ENCODE peak calls at places on chromosomes 3 and 15, in eight cellular contexts. One of them, this sample, is unnamed.

GRCh38 chr15:64883997-64884511 is 27.6 kb upstream of the ANKDD1A start:
- DNase-seq in T1000: peak; percentile 83
- DNase-seq in SW480: peak; percentile 58
- DNase-seq in stimulated activated CD8-positive, alpha-beta memory T cell treated with anti-CD3 and anti-CD28 coated beads, Interleukin-12 subunit alpha, Interleukin-12 subunit beta, amount 100 ng/mL, for 1 hour: peak; percentile 58
- DNase-seq in activated T-cell treated with anti-CD3 and anti-CD28 coated beads, Interleukin-2, amount 50 U/mL, for 1 hour: peak; percentile 73
- DNase-seq in effector CD4-positive, alpha-beta T cell: peak; percentile 60
- DNase-seq in pancreas: no peak
- DNase-seq in HCEC 1CT: peak; percentile 94
- DNase-seq in this sample: peak; percentile 82

GRCh38 chr3:175518459-175518858 is 659.3 kb downstream of the NAALADL2 start:
- DNase-seq in effector CD4-positive, alpha-beta T cell: no peak
- DNase-seq in T1000: no peak
- DNase-seq in activated T-cell treated with anti-CD3 and anti-CD28 coated beads, Interleukin-2, amount 50 U/mL, for 1 hour: no peak
- DNase-seq in pancreas: no peak
- DNase-seq in SW480: no peak
- DNase-seq in stimulated activated CD8-positive, alpha-beta memory T cell treated with anti-CD3 and anti-CD28 coated beads, Interleukin-12 subunit alpha, Interleukin-12 subunit beta, amount 100 ng/mL, for 1 hour: no peak
- DNase-seq in HCEC 1CT: no peak
- DNase-seq in this sample: no peak

GRCh38 chr15:42548258-42549051 is at the start of the genes HAUS2 and LRRC57:
- DNase-seq in effector CD4-positive, alpha-beta T cell: peak; percentile 87
- DNase-seq in stimulated activated CD8-positive, alpha-beta memory T cell treated with anti-CD3 and anti-CD28 coated beads, Interleukin-12 subunit alpha, Interleukin-12 subunit beta, amount 100 ng/mL, for 1 hour: peak; percentile 78
- DNase-seq in pancreas: peak; percentile 88
- DNase-seq in HCEC 1CT: peak; percentile 79
- DNase-seq in activated T-cell treated with anti-CD3 and anti-CD28 coated beads, Interleukin-2, amount 50 U/mL, for 1 hour: peak; percentile 92
- DNase-seq in SW480: peak; percentile 70
- DNase-seq in T1000: peak; percentile 68
- DNase-seq in this sample: peak; percentile 82

GRCh38 chr15:69974321-69974720 is 123.4 kb downstream of the TLE3 start:
- DNase-seq in activated T-cell treated with anti-CD3 and anti-CD28 coated beads, Interleukin-2, amount 50 U/mL, for 1 hour: no peak
- DNase-seq in stimulated activated CD8-positive, alpha-beta memory T cell treated with anti-CD3 and anti-CD28 coated beads, Interleukin-12 subunit alpha, Interleukin-12 subunit beta, amount 100 ng/mL, for 1 hour: no peak
- DNase-seq in HCEC 1CT: no peak
- DNase-seq in pancreas: no peak
- DNase-seq in effector CD4-positive, alpha-beta T cell: no peak
- DNase-seq in T1000: no peak
- DNase-seq in SW480: no peak
- DNase-seq in this sample: peak; percentile 43

GRCh38 chr3:121529308-121529707 is 16.5 kb downstream of the POLQ start:
- DNase-seq in activated T-cell treated with anti-CD3 and anti-CD28 coated beads, Interleukin-2, amount 50 U/mL, for 1 hour: no peak
- DNase-seq in effector CD4-positive, alpha-beta T cell: no peak
- DNase-seq in T1000: no peak
- DNase-seq in stimulated activated CD8-positive, alpha-beta memory T cell treated with anti-CD3 and anti-CD28 coated beads, Interleukin-12 subunit alpha, Interleukin-12 subunit beta, amount 100 ng/mL, for 1 hour: no peak
- DNase-seq in SW480: no peak
- DNase-seq in pancreas: no peak
- DNase-seq in HCEC 1CT: peak; percentile 29
- DNase-seq in this sample: peak; percentile 10

GRCh38 chr15:26702381-26702780 is 70.5 kb downstream of the GABRB3 start:
- DNase-seq in SW480: no peak
- DNase-seq in effector CD4-positive, alpha-beta T cell: no peak
- DNase-seq in stimulated activated CD8-positive, alpha-beta memory T cell treated with anti-CD3 and anti-CD28 coated beads, Interleukin-12 subunit alpha, Interleukin-12 subunit beta, amount 100 ng/mL, for 1 hour: no peak
- DNase-seq in pancreas: no peak
- DNase-seq in HCEC 1CT: no peak
- DNase-seq in T1000: no peak
- DNase-seq in activated T-cell treated with anti-CD3 and anti-CD28 coated beads, Interleukin-2, amount 50 U/mL, for 1 hour: no peak
- DNase-seq in this sample: no peak

GRCh38 chr3:160486459-160486869 is 36.9 kb upstream of the TRIM59 start:
- DNase-seq in HCEC 1CT: peak; percentile 61
- DNase-seq in SW480: peak; percentile 36
- DNase-seq in stimulated activated CD8-positive, alpha-beta memory T cell treated with anti-CD3 and anti-CD28 coated beads, Interleukin-12 subunit alpha, Interleukin-12 subunit beta, amount 100 ng/mL, for 1 hour: no peak
- DNase-seq in effector CD4-positive, alpha-beta T cell: peak; percentile 5
- DNase-seq in T1000: no peak
- DNase-seq in activated T-cell treated with anti-CD3 and anti-CD28 coated beads, Interleukin-2, amount 50 U/mL, for 1 hour: no peak
- DNase-seq in pancreas: no peak
- DNase-seq in this sample: peak; percentile 68

GRCh38 chr15:63133786-63134185 is 12.1 kb downstream of the LACTB start:
- DNase-seq in stimulated activated CD8-positive, alpha-beta memory T cell treated with anti-CD3 and anti-CD28 coated beads, Interleukin-12 subunit alpha, Interleukin-12 subunit beta, amount 100 ng/mL, for 1 hour: no peak
- DNase-seq in effector CD4-positive, alpha-beta T cell: no peak
- DNase-seq in HCEC 1CT: peak; percentile 71
- DNase-seq in activated T-cell treated with anti-CD3 and anti-CD28 coated beads, Interleukin-2, amount 50 U/mL, for 1 hour: no peak
- DNase-seq in SW480: no peak
- DNase-seq in pancreas: no peak
- DNase-seq in T1000: no peak
- DNase-seq in this sample: no peak

GRCh38 chr3:71142440-71143161 is 440.9 kb downstream of the FOXP1 start:
- DNase-seq in activated T-cell treated with anti-CD3 and anti-CD28 coated beads, Interleukin-2, amount 50 U/mL, for 1 hour: no peak
- DNase-seq in SW480: no peak
- DNase-seq in HCEC 1CT: no peak
- DNase-seq in stimulated activated CD8-positive, alpha-beta memory T cell treated with anti-CD3 and anti-CD28 coated beads, Interleukin-12 subunit alpha, Interleukin-12 subunit beta, amount 100 ng/mL, for 1 hour: no peak
- DNase-seq in T1000: no peak
- DNase-seq in pancreas: no peak
- DNase-seq in effector CD4-positive, alpha-beta T cell: no peak
- DNase-seq in this sample: no peak

GRCh38 chr15:39242345-39242744 is 338.5 kb upstream of the THBS1 start:
- DNase-seq in effector CD4-positive, alpha-beta T cell: no peak
- DNase-seq in HCEC 1CT: peak; percentile 9
- DNase-seq in stimulated activated CD8-positive, alpha-beta memory T cell treated with anti-CD3 and anti-CD28 coated beads, Interleukin-12 subunit alpha, Interleukin-12 subunit beta, amount 100 ng/mL, for 1 hour: no peak
- DNase-seq in pancreas: no peak
- DNase-seq in SW480: peak; percentile 4
- DNase-seq in activated T-cell treated with anti-CD3 and anti-CD28 coated beads, Interleukin-2, amount 50 U/mL, for 1 hour: no peak
- DNase-seq in T1000: no peak
- DNase-seq in this sample: no peak

GRCh38 chr3:53661480-53661879 is 167.1 kb downstream of the CACNA1D start:
- DNase-seq in pancreas: no peak
- DNase-seq in SW480: no peak
- DNase-seq in stimulated activated CD8-positive, alpha-beta memory T cell treated with anti-CD3 and anti-CD28 coated beads, Interleukin-12 subunit alpha, Interleukin-12 subunit beta, amount 100 ng/mL, for 1 hour: no peak
- DNase-seq in activated T-cell treated with anti-CD3 and anti-CD28 coated beads, Interleukin-2, amount 50 U/mL, for 1 hour: no peak
- DNase-seq in T1000: no peak
- DNase-seq in effector CD4-positive, alpha-beta T cell: no peak
- DNase-seq in HCEC 1CT: no peak
- DNase-seq in this sample: no peak

GRCh38 chr15:33086500-33087141 is 107.9 kb downstream of the FMN1 start:
- DNase-seq in SW480: peak; percentile 44
- DNase-seq in pancreas: no peak
- DNase-seq in T1000: no peak
- DNase-seq in effector CD4-positive, alpha-beta T cell: no peak
- DNase-seq in activated T-cell treated with anti-CD3 and anti-CD28 coated beads, Interleukin-2, amount 50 U/mL, for 1 hour: no peak
- DNase-seq in stimulated activated CD8-positive, alpha-beta memory T cell treated with anti-CD3 and anti-CD28 coated beads, Interleukin-12 subunit alpha, Interleukin-12 subunit beta, amount 100 ng/mL, for 1 hour: no peak
- DNase-seq in HCEC 1CT: peak; percentile 84
- DNase-seq in this sample: peak; percentile 11

GRCh38 chr3:194967126-194968117 is 281.7 kb downstream of the FAM43A start:
- DNase-seq in SW480: no peak
- DNase-seq in activated T-cell treated with anti-CD3 and anti-CD28 coated beads, Interleukin-2, amount 50 U/mL, for 1 hour: no peak
- DNase-seq in HCEC 1CT: no peak
- DNase-seq in effector CD4-positive, alpha-beta T cell: no peak
- DNase-seq in stimulated activated CD8-positive, alpha-beta memory T cell treated with anti-CD3 and anti-CD28 coated beads, Interleukin-12 subunit alpha, Interleukin-12 subunit beta, amount 100 ng/mL, for 1 hour: no peak
- DNase-seq in pancreas: no peak
- DNase-seq in T1000: no peak
- DNase-seq in this sample: peak; percentile 11

GRCh38 chr3:100299031-100299430 is 35.5 kb upstream of the NIT2 start:
- DNase-seq in HCEC 1CT: no peak
- DNase-seq in stimulated activated CD8-positive, alpha-beta memory T cell treated with anti-CD3 and anti-CD28 coated beads, Interleukin-12 subunit alpha, Interleukin-12 subunit beta, amount 100 ng/mL, for 1 hour: no peak
- DNase-seq in effector CD4-positive, alpha-beta T cell: no peak
- DNase-seq in activated T-cell treated with anti-CD3 and anti-CD28 coated beads, Interleukin-2, amount 50 U/mL, for 1 hour: no peak
- DNase-seq in pancreas: no peak
- DNase-seq in T1000: no peak
- DNase-seq in SW480: no peak
- DNase-seq in this sample: no peak

GRCh38 chr3:58034738-58035511 is 26.7 kb downstream of the FLNB start:
- DNase-seq in effector CD4-positive, alpha-beta T cell: peak; percentile 33
- DNase-seq in activated T-cell treated with anti-CD3 and anti-CD28 coated beads, Interleukin-2, amount 50 U/mL, for 1 hour: peak; percentile 24
- DNase-seq in SW480: peak; percentile 66
- DNase-seq in T1000: no peak
- DNase-seq in HCEC 1CT: no peak
- DNase-seq in pancreas: no peak
- DNase-seq in stimulated activated CD8-positive, alpha-beta memory T cell treated with anti-CD3 and anti-CD28 coated beads, Interleukin-12 subunit alpha, Interleukin-12 subunit beta, amount 100 ng/mL, for 1 hour: peak; percentile 6
- DNase-seq in this sample: no peak

GRCh38 chr3:164418426-164418825 is 659.9 kb downstream of the SI start:
- DNase-seq in T1000: no peak
- DNase-seq in effector CD4-positive, alpha-beta T cell: no peak
- DNase-seq in stimulated activated CD8-positive, alpha-beta memory T cell treated with anti-CD3 and anti-CD28 coated beads, Interleukin-12 subunit alpha, Interleukin-12 subunit beta, amount 100 ng/mL, for 1 hour: no peak
- DNase-seq in HCEC 1CT: peak; percentile 19
- DNase-seq in activated T-cell treated with anti-CD3 and anti-CD28 coated beads, Interleukin-2, amount 50 U/mL, for 1 hour: no peak
- DNase-seq in pancreas: no peak
- DNase-seq in SW480: no peak
- DNase-seq in this sample: peak; percentile 93

GRCh38 chr3:60917136-60917535 is 334.1 kb downstream of the FHIT start:
- DNase-seq in effector CD4-positive, alpha-beta T cell: no peak
- DNase-seq in SW480: no peak
- DNase-seq in T1000: no peak
- DNase-seq in HCEC 1CT: no peak
- DNase-seq in activated T-cell treated with anti-CD3 and anti-CD28 coated beads, Interleukin-2, amount 50 U/mL, for 1 hour: no peak
- DNase-seq in stimulated activated CD8-positive, alpha-beta memory T cell treated with anti-CD3 and anti-CD28 coated beads, Interleukin-12 subunit alpha, Interleukin-12 subunit beta, amount 100 ng/mL, for 1 hour: no peak
- DNase-seq in pancreas: peak; percentile 34
- DNase-seq in this sample: peak; percentile 44

GRCh38 chr3:30344288-30344687 is 262.1 kb upstream of the TGFBR2 start:
- DNase-seq in activated T-cell treated with anti-CD3 and anti-CD28 coated beads, Interleukin-2, amount 50 U/mL, for 1 hour: no peak
- DNase-seq in SW480: no peak
- DNase-seq in pancreas: no peak
- DNase-seq in stimulated activated CD8-positive, alpha-beta memory T cell treated with anti-CD3 and anti-CD28 coated beads, Interleukin-12 subunit alpha, Interleukin-12 subunit beta, amount 100 ng/mL, for 1 hour: no peak
- DNase-seq in T1000: no peak
- DNase-seq in effector CD4-positive, alpha-beta T cell: no peak
- DNase-seq in HCEC 1CT: no peak
- DNase-seq in this sample: no peak

GRCh38 chr3:96863129-96863740 is 48.8 kb downstream of the EPHA6 start:
- DNase-seq in HCEC 1CT: peak; percentile 14
- DNase-seq in SW480: peak; percentile 33
- DNase-seq in effector CD4-positive, alpha-beta T cell: no peak
- DNase-seq in T1000: no peak
- DNase-seq in activated T-cell treated with anti-CD3 and anti-CD28 coated beads, Interleukin-2, amount 50 U/mL, for 1 hour: no peak
- DNase-seq in pancreas: peak; percentile 17
- DNase-seq in stimulated activated CD8-positive, alpha-beta memory T cell treated with anti-CD3 and anti-CD28 coated beads, Interleukin-12 subunit alpha, Interleukin-12 subunit beta, amount 100 ng/mL, for 1 hour: no peak
- DNase-seq in this sample: peak; percentile 80

GRCh38 chr3:167684389-167684993 is 30.7 kb upstream of the WDR49 start:
- DNase-seq in effector CD4-positive, alpha-beta T cell: peak; percentile 60
- DNase-seq in activated T-cell treated with anti-CD3 and anti-CD28 coated beads, Interleukin-2, amount 50 U/mL, for 1 hour: no peak
- DNase-seq in SW480: peak; percentile 54
- DNase-seq in T1000: no peak
- DNase-seq in HCEC 1CT: peak; percentile 52
- DNase-seq in pancreas: peak; percentile 55
- DNase-seq in stimulated activated CD8-positive, alpha-beta memory T cell treated with anti-CD3 and anti-CD28 coated beads, Interleukin-12 subunit alpha, Interleukin-12 subunit beta, amount 100 ng/mL, for 1 hour: peak; percentile 30
- DNase-seq in this sample: peak; percentile 91

GRCh38 chr3:17431477-17432045 is 310.9 kb downstream of the TBC1D5 start:
- DNase-seq in HCEC 1CT: no peak
- DNase-seq in stimulated activated CD8-positive, alpha-beta memory T cell treated with anti-CD3 and anti-CD28 coated beads, Interleukin-12 subunit alpha, Interleukin-12 subunit beta, amount 100 ng/mL, for 1 hour: no peak
- DNase-seq in effector CD4-positive, alpha-beta T cell: no peak
- DNase-seq in pancreas: no peak
- DNase-seq in activated T-cell treated with anti-CD3 and anti-CD28 coated beads, Interleukin-2, amount 50 U/mL, for 1 hour: no peak
- DNase-seq in T1000: no peak
- DNase-seq in SW480: no peak
- DNase-seq in this sample: no peak

GRCh38 chr3:3084890-3085289 is 25.3 kb downstream of the IL5RA start:
- DNase-seq in T1000: no peak
- DNase-seq in stimulated activated CD8-positive, alpha-beta memory T cell treated with anti-CD3 and anti-CD28 coated beads, Interleukin-12 subunit alpha, Interleukin-12 subunit beta, amount 100 ng/mL, for 1 hour: no peak
- DNase-seq in effector CD4-positive, alpha-beta T cell: no peak
- DNase-seq in HCEC 1CT: no peak
- DNase-seq in SW480: no peak
- DNase-seq in pancreas: no peak
- DNase-seq in activated T-cell treated with anti-CD3 and anti-CD28 coated beads, Interleukin-2, amount 50 U/mL, for 1 hour: no peak
- DNase-seq in this sample: no peak

GRCh38 chr3:1971780-1972179 is 126.9 kb upstream of the CNTN4 start:
- DNase-seq in effector CD4-positive, alpha-beta T cell: no peak
- DNase-seq in stimulated activated CD8-positive, alpha-beta memory T cell treated with anti-CD3 and anti-CD28 coated beads, Interleukin-12 subunit alpha, Interleukin-12 subunit beta, amount 100 ng/mL, for 1 hour: no peak
- DNase-seq in pancreas: no peak
- DNase-seq in activated T-cell treated with anti-CD3 and anti-CD28 coated beads, Interleukin-2, amount 50 U/mL, for 1 hour: no peak
- DNase-seq in SW480: no peak
- DNase-seq in HCEC 1CT: no peak
- DNase-seq in T1000: no peak
- DNase-seq in this sample: no peak

GRCh38 chr3:138824114-138824506 is 10.6 kb downstream of the PIK3CB start:
- DNase-seq in pancreas: no peak
- DNase-seq in T1000: no peak
- DNase-seq in SW480: no peak
- DNase-seq in HCEC 1CT: no peak
- DNase-seq in activated T-cell treated with anti-CD3 and anti-CD28 coated beads, Interleukin-2, amount 50 U/mL, for 1 hour: no peak
- DNase-seq in effector CD4-positive, alpha-beta T cell: no peak
- DNase-seq in stimulated activated CD8-positive, alpha-beta memory T cell treated with anti-CD3 and anti-CD28 coated beads, Interleukin-12 subunit alpha, Interleukin-12 subunit beta, amount 100 ng/mL, for 1 hour: no peak
- DNase-seq in this sample: no peak

This sample was measured in NCI-H1417.